ENCODE peak calls at places on chromosomes 13 and 19, in seven cellular contexts. One of them, this sample, is unnamed.

GRCh38 chr13:35165205-35165604 is 223.1 kb downstream of the NBEA start:
- DNase-seq in foreskin fibroblast: no peak
- DNase-seq in lower lobe of right lung: no peak
- DNase-seq in CD8-positive, alpha-beta memory T cell: no peak
- DNase-seq in breast epithelium: no peak
- DNase-seq in coronary artery: no peak
- DNase-seq in astrocyte of the spinal cord: no peak
- DNase-seq in this sample: no peak

GRCh38 chr13:108996430-108996829 is 367.0 kb downstream of the MYO16 start:
- DNase-seq in foreskin fibroblast: no peak
- DNase-seq in lower lobe of right lung: no peak
- DNase-seq in CD8-positive, alpha-beta memory T cell: no peak
- DNase-seq in breast epithelium: no peak
- DNase-seq in coronary artery: no peak
- DNase-seq in astrocyte of the spinal cord: no peak
- DNase-seq in this sample: no peak

GRCh38 chr19:18282788-18283141 is 1.3 kb upstream of the JUND start:
- DNase-seq in foreskin fibroblast: no peak
- DNase-seq in lower lobe of right lung: no peak
- DNase-seq in CD8-positive, alpha-beta memory T cell: no peak
- DNase-seq in breast epithelium: no peak
- DNase-seq in coronary artery: no peak
- DNase-seq in astrocyte of the spinal cord: no peak
- DNase-seq in this sample: no peak

GRCh38 chr13:73870970-73871935 is 263.0 kb downstream of the KLF12 start:
- DNase-seq in foreskin fibroblast: peak
- DNase-seq in lower lobe of right lung: no peak
- DNase-seq in CD8-positive, alpha-beta memory T cell: no peak
- DNase-seq in breast epithelium: no peak
- DNase-seq in coronary artery: no peak
- DNase-seq in astrocyte of the spinal cord: peak
- DNase-seq in this sample: no peak

GRCh38 chr13:33251131-33251629 is 34.4 kb downstream of the STARD13 start:
- DNase-seq in foreskin fibroblast: peak
- DNase-seq in lower lobe of right lung: no peak
- DNase-seq in CD8-positive, alpha-beta memory T cell: no peak
- DNase-seq in breast epithelium: no peak
- DNase-seq in coronary artery: no peak
- DNase-seq in astrocyte of the spinal cord: peak
- DNase-seq in this sample: peak

GRCh38 chr13:48567521-48568331 is 34.8 kb upstream of the RCBTB2 start:
- DNase-seq in foreskin fibroblast: peak
- DNase-seq in lower lobe of right lung: no peak
- DNase-seq in CD8-positive, alpha-beta memory T cell: no peak
- DNase-seq in breast epithelium: no peak
- DNase-seq in coronary artery: no peak
- DNase-seq in astrocyte of the spinal cord: no peak
- DNase-seq in this sample: no peak

GRCh38 chr19:13169769-13170168 is 19.6 kb downstream of the IER2 start:
- DNase-seq in foreskin fibroblast: peak
- DNase-seq in lower lobe of right lung: no peak
- DNase-seq in CD8-positive, alpha-beta memory T cell: no peak
- DNase-seq in breast epithelium: peak
- DNase-seq in coronary artery: no peak
- DNase-seq in astrocyte of the spinal cord: peak
- DNase-seq in this sample: no peak

GRCh38 chr19:6736917-6737283 is 480 bp downstream of the GPR108 start:
- DNase-seq in foreskin fibroblast: no peak
- DNase-seq in lower lobe of right lung: no peak
- DNase-seq in CD8-positive, alpha-beta memory T cell: no peak
- DNase-seq in breast epithelium: no peak
- DNase-seq in coronary artery: no peak
- DNase-seq in astrocyte of the spinal cord: no peak
- DNase-seq in this sample: no peak

GRCh38 chr13:44188257-44188656 is 185.4 kb upstream of the SERP2 start:
- DNase-seq in foreskin fibroblast: peak
- DNase-seq in lower lobe of right lung: no peak
- DNase-seq in CD8-positive, alpha-beta memory T cell: no peak
- DNase-seq in breast epithelium: no peak
- DNase-seq in coronary artery: no peak
- DNase-seq in astrocyte of the spinal cord: peak
- DNase-seq in this sample: no peak

GRCh38 chr13:53285896-53286430 is 257.4 kb downstream of the OLFM4 start:
- DNase-seq in foreskin fibroblast: no peak
- DNase-seq in lower lobe of right lung: no peak
- DNase-seq in CD8-positive, alpha-beta memory T cell: no peak
- DNase-seq in breast epithelium: no peak
- DNase-seq in coronary artery: no peak
- DNase-seq in astrocyte of the spinal cord: no peak
- DNase-seq in this sample: no peak
- H3K4me3 ChIP-seq in foreskin fibroblast: no peak
- H3K4me3 ChIP-seq in lower lobe of right lung: no peak
- H3K4me3 ChIP-seq in CD8-positive, alpha-beta memory T cell: no peak
- H3K4me3 ChIP-seq in breast epithelium: no peak
- H3K4me3 ChIP-seq in coronary artery: no peak
- H3K4me3 ChIP-seq in astrocyte of the spinal cord: no peak
- H3K4me3 ChIP-seq in this sample: no peak

GRCh38 chr13:96474158-96474606 is 384.3 kb downstream of the HS6ST3 start:
- DNase-seq in foreskin fibroblast: no peak
- DNase-seq in lower lobe of right lung: no peak
- DNase-seq in CD8-positive, alpha-beta memory T cell: no peak
- DNase-seq in breast epithelium: no peak
- DNase-seq in coronary artery: no peak
- DNase-seq in astrocyte of the spinal cord: no peak
- DNase-seq in this sample: no peak

GRCh38 chr13:96473463-96474157 is 383.7 kb downstream of the HS6ST3 start:
- DNase-seq in foreskin fibroblast: no peak
- DNase-seq in lower lobe of right lung: no peak
- DNase-seq in CD8-positive, alpha-beta memory T cell: no peak
- DNase-seq in breast epithelium: no peak
- DNase-seq in coronary artery: no peak
- DNase-seq in astrocyte of the spinal cord: no peak
- DNase-seq in this sample: no peak

GRCh38 chr13:96475103-96475502 is 385.2 kb downstream of the HS6ST3 start:
- DNase-seq in foreskin fibroblast: no peak
- DNase-seq in lower lobe of right lung: no peak
- DNase-seq in CD8-positive, alpha-beta memory T cell: no peak
- DNase-seq in breast epithelium: no peak
- DNase-seq in coronary artery: no peak
- DNase-seq in astrocyte of the spinal cord: no peak
- DNase-seq in this sample: no peak
- H3K4me3 ChIP-seq in foreskin fibroblast: no peak
- H3K4me3 ChIP-seq in lower lobe of right lung: no peak
- H3K4me3 ChIP-seq in CD8-positive, alpha-beta memory T cell: no peak
- H3K4me3 ChIP-seq in breast epithelium: no peak
- H3K4me3 ChIP-seq in coronary artery: no peak
- H3K4me3 ChIP-seq in astrocyte of the spinal cord: no peak
- H3K4me3 ChIP-seq in this sample: no peak

DNA sequence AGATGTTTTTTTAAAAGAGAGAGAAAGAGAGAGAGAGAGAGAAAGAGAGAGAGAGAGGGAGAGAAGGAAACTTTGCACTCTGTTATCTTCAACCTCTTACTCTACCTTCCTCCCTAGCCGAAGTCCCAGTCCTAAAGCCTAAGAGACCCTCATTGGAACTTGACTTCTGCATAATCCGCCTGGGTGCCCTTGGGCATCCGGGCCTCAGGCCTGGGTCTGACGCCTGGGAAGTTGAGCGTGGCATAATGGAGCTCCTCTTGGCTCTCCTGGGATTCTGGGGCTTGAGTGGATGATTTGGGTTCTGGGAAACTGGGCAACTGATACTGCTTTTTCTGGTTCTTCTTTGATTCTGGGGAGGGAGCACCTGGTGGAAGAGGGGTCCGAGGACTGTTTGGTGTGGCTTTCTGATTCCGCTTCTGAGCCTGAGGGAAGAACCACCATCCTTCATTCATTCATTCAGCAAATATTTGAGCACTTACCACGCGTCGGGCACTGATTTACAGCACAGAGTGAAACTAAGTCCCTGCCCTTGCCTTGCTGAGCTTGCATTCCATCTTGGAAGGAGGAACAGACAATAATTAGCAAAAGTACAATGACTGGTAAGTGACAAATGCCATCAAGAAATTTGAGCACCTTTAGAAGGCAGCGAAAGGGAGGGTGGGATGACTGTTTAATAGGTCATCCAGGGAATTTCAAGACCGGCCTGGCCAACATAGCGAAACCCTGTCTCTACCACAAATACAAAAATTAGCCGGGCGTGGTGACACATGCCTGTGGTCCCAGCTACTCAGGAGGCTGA is 6.3 kb downstream of the SIGLEC10 start:
- DNase-seq in foreskin fibroblast: no peak
- DNase-seq in lower lobe of right lung: no peak
- DNase-seq in CD8-positive, alpha-beta memory T cell: no peak
- DNase-seq in breast epithelium: no peak
- DNase-seq in coronary artery: no peak
- DNase-seq in astrocyte of the spinal cord: no peak
- DNase-seq in this sample: no peak
- H3K4me3 ChIP-seq in foreskin fibroblast: no peak
- H3K4me3 ChIP-seq in lower lobe of right lung: no peak
- H3K4me3 ChIP-seq in CD8-positive, alpha-beta memory T cell: no peak
- H3K4me3 ChIP-seq in breast epithelium: no peak
- H3K4me3 ChIP-seq in coronary artery: no peak
- H3K4me3 ChIP-seq in astrocyte of the spinal cord: no peak
- H3K4me3 ChIP-seq in this sample: no peak

GRCh38 chr19:58406818-58407657 is 1.4 kb upstream of the ZNF584 start:
- DNase-seq in foreskin fibroblast: peak
- DNase-seq in lower lobe of right lung: no peak
- DNase-seq in CD8-positive, alpha-beta memory T cell: no peak
- DNase-seq in breast epithelium: no peak
- DNase-seq in coronary artery: no peak
- DNase-seq in astrocyte of the spinal cord: no peak
- DNase-seq in this sample: no peak
- H3K4me3 ChIP-seq in foreskin fibroblast: peak
- H3K4me3 ChIP-seq in lower lobe of right lung: peak
- H3K4me3 ChIP-seq in CD8-positive, alpha-beta memory T cell: peak
- H3K4me3 ChIP-seq in breast epithelium: peak
- H3K4me3 ChIP-seq in coronary artery: peak
- H3K4me3 ChIP-seq in astrocyte of the spinal cord: peak
- H3K4me3 ChIP-seq in this sample: peak

DNA sequence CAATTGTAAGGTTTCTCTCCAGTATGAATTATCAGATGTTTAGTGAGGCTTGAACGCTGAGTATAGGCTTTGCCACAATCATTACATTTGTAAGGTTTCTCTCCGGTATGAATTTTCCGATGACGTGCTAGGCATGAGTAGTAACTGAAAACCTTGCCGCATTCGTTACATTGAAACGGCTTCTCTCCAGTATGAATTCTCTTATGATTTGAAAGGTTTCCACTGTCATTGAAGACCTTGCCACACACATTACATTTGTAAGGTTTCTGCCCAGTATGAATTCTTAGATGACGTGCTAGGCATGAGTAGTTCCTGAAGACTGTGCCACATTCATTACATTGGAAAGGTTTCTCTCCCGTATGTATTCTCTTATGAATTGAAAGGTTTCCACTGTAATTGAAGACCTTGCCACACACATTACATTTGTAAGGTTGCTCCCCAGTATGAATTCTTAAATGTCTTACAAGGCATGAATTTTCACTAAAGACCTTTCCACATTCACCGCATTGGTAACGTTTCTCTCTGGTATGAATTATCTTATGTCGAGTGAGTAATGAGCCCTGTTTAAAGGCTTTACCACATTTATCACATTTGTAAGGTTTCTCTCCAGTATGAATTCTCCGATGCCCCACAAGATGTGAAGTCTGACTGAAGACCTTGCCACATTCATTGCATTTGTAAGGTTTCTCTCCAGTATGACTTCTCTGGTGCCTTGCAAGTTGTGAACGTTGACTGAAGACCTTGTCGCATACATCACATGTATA is 15.6 kb downstream of the ZNF836 start:
- DNase-seq in foreskin fibroblast: no peak
- DNase-seq in lower lobe of right lung: no peak
- DNase-seq in CD8-positive, alpha-beta memory T cell: no peak
- DNase-seq in breast epithelium: no peak
- DNase-seq in coronary artery: no peak
- DNase-seq in astrocyte of the spinal cord: no peak
- DNase-seq in this sample: no peak
- H3K4me3 ChIP-seq in foreskin fibroblast: no peak
- H3K4me3 ChIP-seq in lower lobe of right lung: no peak
- H3K4me3 ChIP-seq in CD8-positive, alpha-beta memory T cell: no peak
- H3K4me3 ChIP-seq in breast epithelium: no peak
- H3K4me3 ChIP-seq in coronary artery: no peak
- H3K4me3 ChIP-seq in astrocyte of the spinal cord: no peak
- H3K4me3 ChIP-seq in this sample: no peak

GRCh38 chr19:10315335-10316214 is at the start of gene FDX2:
- DNase-seq in foreskin fibroblast: peak
- DNase-seq in lower lobe of right lung: peak
- DNase-seq in CD8-positive, alpha-beta memory T cell: peak
- DNase-seq in breast epithelium: peak
- DNase-seq in coronary artery: no peak
- DNase-seq in astrocyte of the spinal cord: peak
- DNase-seq in this sample: peak

GRCh38 chr19:10317045-10317856 is 1.4 kb upstream of the FDX2 start:
- DNase-seq in foreskin fibroblast: no peak
- DNase-seq in lower lobe of right lung: no peak
- DNase-seq in CD8-positive, alpha-beta memory T cell: no peak
- DNase-seq in breast epithelium: no peak
- DNase-seq in coronary artery: no peak
- DNase-seq in astrocyte of the spinal cord: no peak
- DNase-seq in this sample: no peak

GRCh38 chr19:10317857-10318462 is 2.1 kb upstream of the FDX2 start:
- DNase-seq in foreskin fibroblast: no peak
- DNase-seq in lower lobe of right lung: no peak
- DNase-seq in CD8-positive, alpha-beta memory T cell: no peak
- DNase-seq in breast epithelium: no peak
- DNase-seq in coronary artery: no peak
- DNase-seq in astrocyte of the spinal cord: no peak
- DNase-seq in this sample: no peak

GRCh38 chr19:10318807-10319426 is 3.1 kb upstream of the FDX2 start:
- DNase-seq in foreskin fibroblast: no peak
- DNase-seq in lower lobe of right lung: no peak
- DNase-seq in CD8-positive, alpha-beta memory T cell: no peak
- DNase-seq in breast epithelium: no peak
- DNase-seq in coronary artery: no peak
- DNase-seq in astrocyte of the spinal cord: no peak
- DNase-seq in this sample: no peak

DNA sequence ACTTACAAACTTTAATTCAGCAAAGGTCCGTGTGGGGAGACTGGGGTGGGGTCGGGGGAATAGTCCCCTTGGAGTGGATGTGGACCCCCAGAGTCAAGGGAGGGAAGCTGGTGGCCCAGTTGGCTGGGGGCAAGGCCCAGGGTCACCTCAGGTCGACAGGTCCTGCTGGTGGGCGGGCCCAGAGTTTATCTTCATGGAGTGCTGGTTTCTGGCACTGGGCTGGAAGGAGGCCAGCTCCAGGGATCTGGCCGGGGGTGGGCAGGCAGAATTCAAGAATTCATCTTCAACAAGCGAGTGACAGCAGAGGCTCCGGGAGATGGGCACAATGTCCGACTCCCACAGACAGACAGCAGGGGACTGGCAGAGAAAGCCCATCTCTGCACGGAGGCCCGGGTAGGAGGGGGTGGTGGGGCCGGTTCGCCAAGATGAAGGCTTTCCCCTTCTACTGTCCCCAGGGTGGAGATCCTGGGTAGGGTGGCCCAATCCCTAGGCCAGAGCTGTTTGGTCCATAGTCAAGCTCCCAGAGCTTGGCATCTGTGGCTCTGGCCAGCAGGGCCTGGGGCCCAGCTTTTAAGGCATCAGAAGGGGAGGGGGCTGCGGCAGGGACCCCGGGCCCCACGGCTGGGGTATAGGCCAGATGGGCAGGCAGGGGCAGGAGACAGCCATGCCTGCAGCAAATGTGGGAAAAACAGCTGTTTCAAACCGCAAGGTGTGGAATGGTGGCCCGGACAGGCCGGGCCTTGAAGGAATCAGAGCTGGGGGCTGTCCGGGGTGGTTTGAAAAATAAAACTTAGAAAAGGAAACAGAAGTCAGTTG is 622 bp upstream of the FDX2 start:
- DNase-seq in foreskin fibroblast: no peak
- DNase-seq in lower lobe of right lung: no peak
- DNase-seq in CD8-positive, alpha-beta memory T cell: no peak
- DNase-seq in breast epithelium: no peak
- DNase-seq in coronary artery: no peak
- DNase-seq in astrocyte of the spinal cord: no peak
- DNase-seq in this sample: no peak
- H3K4me3 ChIP-seq in foreskin fibroblast: no peak
- H3K4me3 ChIP-seq in lower lobe of right lung: peak
- H3K4me3 ChIP-seq in CD8-positive, alpha-beta memory T cell: peak
- H3K4me3 ChIP-seq in breast epithelium: peak
- H3K4me3 ChIP-seq in coronary artery: peak
- H3K4me3 ChIP-seq in astrocyte of the spinal cord: peak
- H3K4me3 ChIP-seq in this sample: peak

This sample was measured in HFF-Myc.